ENCODE peak calls at places on chromosomes 12 and 14, in nine cellular contexts. U, A, Y, F, K, W, X, R and Z are unnamed samples.

GRCh38 chr12:1053690-1054089 is 62.7 kb downstream of the ERC1 start:
- DNase-seq in U (no peak), A (no peak), Y (no peak), F (no peak), K (no peak), W (no peak), X (no peak), R (no peak), Z (no peak)

GRCh38 chr12:51270847-51271518 is 768 bp upstream of the SMAGP start:
- DNase-seq in U (peak), A (peak), Y (no peak), F (no peak), K (peak), W (no peak), X (no peak), R (no peak), Z (no peak)

GRCh38 chr12:15801770-15802393 is 12.7 kb upstream of the EPS8 start:
- DNase-seq in U (peak), A (no peak), Y (no peak), F (no peak), K (peak), W (no peak), X (no peak), R (no peak), Z (no peak)

GRCh38 chr14:34536951-34537676 is 2.4 kb downstream of the EAPP start:
- DNase-seq in U (peak), A (peak), Y (no peak), F (no peak), K (no peak), W (no peak), X (no peak), R (no peak), Z (no peak)

GRCh38 chr14:95389471-95390011 is 69.8 kb upstream of the CLMN start:
- DNase-seq in U (no peak), A (peak), Y (no peak), F (no peak), K (no peak), W (no peak), X (peak), R (no peak), Z (no peak)

GRCh38 chr14:61420326-61420725 is 98.9 kb downstream of the PRKCH start:
- DNase-seq in U (peak), A (no peak), Y (no peak), F (no peak), K (peak), W (no peak), X (no peak), R (no peak), Z (no peak)

GRCh38 chr14:50697659-50698290 is 29.7 kb upstream of the SAV1 start:
- DNase-seq in U (peak), A (no peak), Y (no peak), F (no peak), K (no peak), W (no peak), X (no peak), R (no peak), Z (no peak)

GRCh38 chr12:31234955-31235867 is 90.7 kb downstream of the SINHCAF start:
- DNase-seq in U (peak), A (peak), Y (peak), F (peak), K (peak), W (no peak), X (peak), R (no peak), Z (peak)

GRCh38 chr12:87679262-87679661 is 349.9 kb downstream of the C12orf50 start:
- DNase-seq in U (no peak), A (no peak), Y (no peak), F (peak), K (peak), W (no peak), X (no peak), R (no peak), Z (no peak)

DNA sequence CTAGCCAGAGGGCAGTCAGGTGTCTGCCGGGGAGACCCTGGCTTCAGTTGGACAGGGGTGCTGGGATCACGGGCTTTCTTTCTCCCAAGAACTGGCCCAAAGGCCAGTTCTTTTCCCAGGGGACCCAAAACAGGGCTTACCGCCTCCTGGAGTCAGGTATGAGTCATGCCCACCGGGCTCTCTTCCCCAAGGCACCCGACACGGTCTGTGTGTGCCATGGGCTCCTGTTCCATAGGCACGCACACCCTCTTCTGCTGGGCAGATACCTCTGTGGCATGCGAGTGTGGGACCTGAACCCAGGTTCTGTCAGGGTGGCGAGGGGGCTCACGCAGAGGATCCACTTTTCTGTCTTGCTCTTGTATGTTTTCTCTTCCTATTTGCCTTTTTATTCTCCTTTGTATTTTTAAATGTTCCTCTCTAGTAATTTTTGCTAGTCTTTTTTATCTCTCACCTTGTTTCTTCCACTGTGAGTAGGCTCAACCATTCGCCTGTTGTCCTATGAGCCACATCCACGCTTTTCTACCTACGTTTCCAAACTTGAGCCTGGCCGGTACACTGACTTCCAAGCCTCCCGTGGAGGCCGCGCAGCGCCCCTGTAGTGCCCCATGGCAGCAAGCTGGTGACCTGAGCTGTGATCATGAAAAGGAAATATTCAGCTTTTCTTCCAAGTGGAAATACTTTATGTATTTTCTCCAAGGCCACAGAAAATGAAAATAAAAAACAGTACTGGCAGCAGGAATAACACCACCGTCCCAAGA is 362.2 kb downstream of the CACNA1C start:
- DNase-seq in U (no peak), A (no peak), Y (no peak), F (no peak), K (no peak), W (no peak), X (no peak), R (no peak), Z (no peak)
- TF ChIP-seq CTCF in U (no peak), A (no peak), Y (no peak), F (no peak), K (no peak), W (no peak), X (no peak), R (no peak), Z (no peak)

DNA sequence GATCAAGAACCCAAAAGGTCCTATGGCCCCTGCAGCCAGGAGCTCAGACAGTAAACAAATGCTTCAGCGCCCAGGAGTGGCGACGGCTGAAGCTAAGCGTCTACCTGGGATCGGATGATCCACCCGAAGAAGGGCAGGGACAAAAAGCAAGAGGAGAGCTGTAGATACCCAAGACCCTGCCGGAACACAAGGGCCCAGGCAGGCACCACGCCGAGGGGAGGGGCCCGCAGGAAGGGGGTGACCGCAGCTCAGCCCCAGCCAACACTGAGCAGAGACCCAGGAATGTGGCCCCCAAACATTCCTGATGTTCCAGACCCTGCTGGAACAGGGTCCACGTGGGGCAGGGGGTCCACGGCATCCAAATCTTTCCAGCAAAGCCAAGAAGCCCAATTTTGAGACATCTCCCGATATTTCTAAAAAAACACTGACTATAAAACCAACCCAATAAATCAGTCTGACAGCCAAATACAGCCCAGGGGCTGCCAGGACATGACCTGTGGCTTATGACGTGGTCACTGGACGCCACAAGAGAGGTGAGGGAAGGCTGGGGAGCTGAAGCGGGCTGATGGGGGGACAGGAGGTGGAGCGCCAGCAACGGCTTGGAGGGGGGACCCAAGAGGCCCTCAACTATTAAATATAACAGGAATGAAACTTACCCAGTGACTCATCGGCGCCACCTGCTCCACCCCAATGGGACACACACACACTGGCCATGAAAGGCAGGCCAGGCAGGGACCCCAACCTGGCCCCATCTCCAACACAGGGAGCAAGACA is 58.9 kb downstream of the NCOR2 start:
- DNase-seq in U (peak), A (no peak), Y (no peak), F (no peak), K (no peak), W (peak), X (peak), R (no peak), Z (peak)
- TF ChIP-seq CTCF in U (no peak), A (no peak), Y (no peak), F (peak), K (no peak), W (peak), X (no peak), R (no peak), Z (no peak)

GRCh38 chr14:27557445-27557844 is 959.6 kb upstream of the NOVA1 start:
- DNase-seq in U (no peak), A (no peak), Y (no peak), F (no peak), K (no peak), W (no peak), X (no peak), R (no peak), Z (no peak)

GRCh38 chr14:27553820-27554219 is 956.0 kb upstream of the NOVA1 start:
- DNase-seq in U (no peak), A (no peak), Y (no peak), F (peak), K (peak), W (no peak), X (no peak), R (no peak), Z (no peak)
- TF ChIP-seq CTCF in U (no peak), A (no peak), Y (peak), F (peak), K (no peak), W (no peak), X (no peak), R (no peak), Z (no peak)

GRCh38 chr12:116278667-116279066 is 1.2 kb upstream of the MED13L start:
- DNase-seq in U (no peak), A (no peak), Y (no peak), F (no peak), K (no peak), W (peak), X (no peak), R (no peak), Z (no peak)

GRCh38 chr12:116278259-116278595 is 734 bp upstream of the MED13L start:
- DNase-seq in U (no peak), A (no peak), Y (no peak), F (no peak), K (no peak), W (no peak), X (no peak), R (no peak), Z (no peak)

GRCh38 chr12:116274552-116275375 is 2.7 kb downstream of the MED13L start:
- DNase-seq in U (no peak), A (no peak), Y (no peak), F (no peak), K (no peak), W (no peak), X (no peak), R (no peak), Z (no peak)

GRCh38 chr12:116277393-116278258 is at the start of gene MED13L:
- DNase-seq in U (peak), A (peak), Y (peak), F (peak), K (peak), W (peak), X (peak), R (peak), Z (peak)

DNA sequence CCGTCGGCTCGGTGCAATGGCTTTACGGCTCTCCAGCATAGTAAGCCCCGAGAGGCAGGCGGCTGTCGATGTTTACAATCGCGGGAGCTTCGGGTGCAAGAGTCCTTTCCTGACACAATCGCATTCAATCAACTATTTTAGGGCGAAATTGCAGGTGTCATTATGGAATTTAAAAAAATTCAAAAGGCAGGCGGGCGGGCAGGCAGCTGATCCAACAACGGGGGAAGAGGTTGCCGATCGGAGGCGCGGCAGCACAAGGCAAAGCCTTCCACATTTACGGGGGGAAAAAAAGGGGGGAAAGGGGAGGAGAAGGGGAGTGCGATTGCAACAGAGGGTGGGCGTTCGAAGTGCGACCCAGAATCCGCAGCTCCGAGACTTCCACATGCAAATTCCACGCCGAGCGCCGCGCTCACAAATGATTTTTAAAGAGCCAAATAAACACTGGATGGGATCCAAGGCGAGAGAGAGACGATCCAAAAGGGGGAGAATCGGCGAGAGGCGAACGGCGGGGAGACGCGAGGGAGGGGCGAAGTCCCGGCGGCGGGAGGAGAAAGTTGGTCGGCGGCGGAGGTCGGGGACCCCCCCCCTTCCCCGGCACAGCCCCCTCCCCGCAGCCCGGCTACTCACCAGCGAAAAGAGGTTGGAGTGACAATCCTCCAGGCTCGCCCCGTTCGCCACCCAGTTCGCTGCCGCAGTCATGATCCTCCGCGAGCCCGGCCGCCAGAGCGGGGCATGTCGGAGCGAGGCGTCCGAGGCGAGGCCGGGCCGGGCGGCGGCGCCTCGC is 868 bp downstream of the MED13L start:
- DNase-seq in U (peak), A (peak), Y (peak), F (peak), K (peak), W (peak), X (peak), R (peak), Z (peak)
- TF ChIP-seq CTCF in U (no peak), A (peak), Y (no peak), F (no peak), K (no peak), W (no peak), X (peak), R (no peak), Z (no peak)

DNA sequence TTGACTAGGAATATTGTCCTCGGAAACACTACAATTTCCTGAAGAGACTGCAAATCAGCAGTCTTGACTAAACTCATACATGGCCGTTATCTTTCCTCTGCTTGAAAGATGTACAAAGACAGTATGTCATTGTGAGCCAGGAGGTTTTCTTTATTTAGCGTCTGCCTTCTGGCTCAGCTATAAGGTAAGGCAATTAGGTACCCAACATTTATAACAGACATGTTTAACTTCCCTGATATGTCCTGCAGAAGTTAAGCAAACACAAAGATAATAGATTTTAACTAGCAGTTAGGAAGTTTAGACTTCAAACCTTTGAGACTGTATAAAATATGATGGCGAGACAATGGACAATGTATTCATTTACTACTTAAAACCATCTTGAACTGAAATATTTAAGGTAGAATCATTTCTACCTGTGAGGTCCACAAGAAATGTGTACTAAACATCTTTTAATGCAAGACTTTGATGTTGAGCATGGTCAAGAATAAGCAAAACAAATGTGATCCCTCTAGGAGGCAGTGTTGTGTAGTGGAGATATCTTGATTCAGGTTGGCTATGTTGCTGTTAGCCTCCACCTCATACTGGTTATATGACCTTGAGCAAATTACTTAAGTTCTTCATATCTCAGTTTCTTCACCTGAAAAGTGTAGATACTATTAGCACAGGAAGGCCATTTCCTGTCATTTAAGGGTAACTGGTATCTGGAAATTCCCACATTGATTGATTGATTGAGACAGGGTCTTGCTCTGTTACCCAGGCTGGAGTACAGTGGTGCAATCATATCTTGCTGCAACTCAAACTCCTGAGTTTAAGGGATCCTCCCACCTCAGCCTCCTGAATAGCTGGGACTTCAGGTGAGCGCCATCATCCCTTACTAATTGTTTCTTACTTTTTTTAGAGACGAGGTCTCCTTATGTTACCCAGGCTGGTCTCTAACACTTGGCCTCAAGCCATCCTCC is 96.3 kb upstream of the EEA1 start:
- DNase-seq in U (peak), A (peak), Y (no peak), F (peak), K (peak), W (peak), X (no peak), R (no peak), Z (no peak)
- TF ChIP-seq CTCF in U (peak), A (peak), Y (peak), F (peak), K (peak), W (peak), X (no peak), R (no peak), Z (peak)

DNA sequence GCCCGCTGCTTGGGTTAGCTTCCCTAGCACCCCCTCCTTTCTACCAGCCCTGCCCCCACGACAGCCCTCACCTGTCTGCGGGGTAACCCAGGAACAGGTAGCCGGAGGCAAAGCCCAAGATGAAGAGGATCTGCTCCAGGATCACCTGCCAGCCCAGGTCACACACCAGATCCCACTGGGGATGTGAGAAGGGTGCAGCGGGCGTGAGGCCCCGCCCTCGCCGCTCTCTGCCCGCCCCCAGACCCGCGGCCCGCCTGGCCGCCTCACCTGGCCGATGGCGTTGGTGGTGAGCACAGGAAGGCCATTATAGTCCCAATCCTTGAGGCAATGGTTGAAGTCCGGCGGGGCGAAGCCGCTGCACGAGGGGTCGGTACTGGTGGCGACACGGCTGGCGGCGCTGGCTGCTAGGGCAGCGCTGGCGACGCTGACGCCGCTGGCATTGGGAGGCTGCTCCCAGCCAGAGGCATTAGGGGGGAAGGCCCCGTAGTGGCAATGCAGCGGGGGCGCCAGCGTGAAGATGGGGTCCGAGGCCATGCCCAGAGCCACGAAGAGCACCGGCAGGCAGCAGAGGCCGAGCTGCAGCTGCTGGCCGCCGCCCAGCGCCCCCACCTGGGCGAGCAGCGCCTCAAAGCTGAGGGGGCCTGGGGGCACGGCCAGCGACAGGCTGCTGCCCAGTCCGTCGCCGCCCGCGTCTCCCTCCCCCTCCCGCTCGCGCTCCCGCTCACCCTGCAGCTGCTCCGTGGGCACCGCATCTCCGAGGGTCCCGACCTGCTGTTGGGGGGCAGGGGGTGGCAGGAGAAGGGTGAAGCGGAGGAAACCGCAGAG is 794 bp downstream of the SLC22A17 start:
- DNase-seq in U (no peak), A (no peak), Y (no peak), F (peak), K (no peak), W (peak), X (no peak), R (no peak), Z (peak)
- TF ChIP-seq CTCF in U (no peak), A (no peak), Y (peak), F (peak), K (no peak), W (no peak), X (no peak), R (no peak), Z (peak)

GRCh38 chr12:132196038-132196872 is 52.0 kb downstream of the NOC4L start:
- DNase-seq in U (peak), A (no peak), Y (no peak), F (peak), K (no peak), W (no peak), X (no peak), R (no peak), Z (no peak)

GRCh38 chr12:132191715-132192553 is 47.7 kb downstream of the NOC4L start:
- DNase-seq in U (no peak), A (no peak), Y (no peak), F (no peak), K (no peak), W (no peak), X (no peak), R (no peak), Z (no peak)

GRCh38 chr12:132194556-132194955 is 50.3 kb downstream of the NOC4L start:
- DNase-seq in U (no peak), A (no peak), Y (no peak), F (no peak), K (no peak), W (no peak), X (no peak), R (no peak), Z (no peak)

GRCh38 chr12:132196873-132197390 is 52.7 kb downstream of the NOC4L start:
- DNase-seq in U (no peak), A (no peak), Y (no peak), F (no peak), K (no peak), W (no peak), X (no peak), R (no peak), Z (no peak)

GRCh38 chr12:132194056-132194455 is 49.8 kb downstream of the NOC4L start:
- DNase-seq in U (no peak), A (no peak), Y (no peak), F (peak), K (no peak), W (no peak), X (no peak), R (no peak), Z (no peak)
- TF ChIP-seq CTCF in U (peak), A (peak), Y (peak), F (peak), K (peak), W (no peak), X (no peak), R (no peak), Z (peak)